ENCODE peak calls at places on chromosome 20, in five cellular contexts. M, U, R, P and A are unnamed samples.

GRCh38 chr20:33730946-33731692 is 677 bp upstream of the ZNF341 start:
- DNase-seq in M (no peak), U (peak), R (no peak), P (no peak), A (no peak)

GRCh38 chr20:47662483-47663353 is 122.6 kb downstream of the SULF2 start:
- DNase-seq in M (peak), U (no peak), R (no peak), P (no peak), A (no peak)

GRCh38 chr20:5504061-5504739 is 187.4 kb upstream of the PROKR2 start:
- DNase-seq in M (peak), U (no peak), R (peak), P (peak), A (peak)

GRCh38 chr20:23954008-23954745 is 34.4 kb downstream of the GGTLC1 start:
- DNase-seq in M (no peak), U (no peak), R (no peak), P (no peak), A (no peak)

GRCh38 chr20:63829943-63830820 is 882 bp downstream of the ZBTB46 start:
- DNase-seq in M (no peak), U (peak), R (no peak), P (no peak), A (no peak)

GRCh38 chr20:35870541-35871307 is 83.6 kb downstream of the SCAND1 start:
- DNase-seq in M (no peak), U (no peak), R (no peak), P (no peak), A (peak)

GRCh38 chr20:5919634-5920544 is 30.4 kb downstream of the TRMT6 start:
- DNase-seq in M (peak), U (no peak), R (no peak), P (no peak), A (peak)

GRCh38 chr20:53738945-53739798 is 145.5 kb upstream of the ZNF217 start:
- DNase-seq in M (no peak), U (no peak), R (no peak), P (no peak), A (peak)

GRCh38 chr20:33851842-33852466 is 40.8 kb downstream of the CHMP4B start:
- DNase-seq in M (no peak), U (no peak), R (no peak), P (no peak), A (no peak)

GRCh38 chr20:1848378-1848777 is 46.8 kb upstream of the SIRPA start:
- DNase-seq in M (no peak), U (no peak), R (no peak), P (no peak), A (no peak)

GRCh38 chr20:44959082-44959895 is 908 bp downstream of the TOMM34 start:
- DNase-seq in M (peak), U (peak), R (peak), P (peak), A (peak)

DNA sequence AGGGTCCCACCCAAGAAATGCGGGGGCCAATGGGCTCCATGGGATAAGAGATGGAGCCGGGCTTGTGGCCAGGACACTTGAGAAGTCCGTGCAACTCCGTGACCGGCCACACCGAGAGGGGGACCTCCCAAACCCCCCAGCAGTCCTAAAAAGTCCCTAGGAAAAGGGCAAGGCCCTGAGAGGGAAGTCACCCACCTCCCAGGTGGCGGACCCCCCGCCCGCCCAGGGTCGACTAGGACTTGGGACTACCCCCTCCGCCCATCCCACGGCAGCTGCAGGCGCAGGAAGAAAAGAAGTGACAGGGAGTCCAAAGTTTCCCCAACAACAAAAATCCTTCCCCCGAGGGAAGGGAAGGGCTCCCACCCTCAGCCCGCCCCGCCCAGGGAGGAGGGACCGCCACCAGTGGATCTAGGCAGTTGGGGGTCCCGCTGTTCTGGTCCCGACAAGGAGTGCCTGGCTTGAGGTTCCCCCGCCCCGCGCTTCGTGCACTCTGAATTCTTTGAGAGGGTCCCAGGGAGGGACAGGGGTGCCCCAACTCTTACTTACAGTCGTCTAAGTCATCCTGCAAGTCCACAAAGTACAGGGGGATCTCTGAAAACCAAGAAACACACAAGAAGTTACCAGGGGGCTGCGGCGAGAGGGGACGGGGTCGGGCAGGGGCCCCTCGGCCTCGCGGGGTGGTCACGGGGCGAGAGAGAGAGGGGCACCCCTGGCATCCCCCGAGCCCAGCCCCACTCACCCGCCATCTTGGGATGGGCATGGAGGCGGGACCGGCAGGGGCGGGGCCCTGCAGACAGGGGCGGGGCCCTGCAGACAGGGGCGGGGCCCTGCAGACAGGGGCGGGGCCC is 611 bp upstream of the RAB22A start:
- DNase-seq in M (peak), U (peak), R (peak), P (peak), A (peak)
- H3K4me3 ChIP-seq in M (peak), U (peak), R (peak), P (peak), A (peak)

DNA sequence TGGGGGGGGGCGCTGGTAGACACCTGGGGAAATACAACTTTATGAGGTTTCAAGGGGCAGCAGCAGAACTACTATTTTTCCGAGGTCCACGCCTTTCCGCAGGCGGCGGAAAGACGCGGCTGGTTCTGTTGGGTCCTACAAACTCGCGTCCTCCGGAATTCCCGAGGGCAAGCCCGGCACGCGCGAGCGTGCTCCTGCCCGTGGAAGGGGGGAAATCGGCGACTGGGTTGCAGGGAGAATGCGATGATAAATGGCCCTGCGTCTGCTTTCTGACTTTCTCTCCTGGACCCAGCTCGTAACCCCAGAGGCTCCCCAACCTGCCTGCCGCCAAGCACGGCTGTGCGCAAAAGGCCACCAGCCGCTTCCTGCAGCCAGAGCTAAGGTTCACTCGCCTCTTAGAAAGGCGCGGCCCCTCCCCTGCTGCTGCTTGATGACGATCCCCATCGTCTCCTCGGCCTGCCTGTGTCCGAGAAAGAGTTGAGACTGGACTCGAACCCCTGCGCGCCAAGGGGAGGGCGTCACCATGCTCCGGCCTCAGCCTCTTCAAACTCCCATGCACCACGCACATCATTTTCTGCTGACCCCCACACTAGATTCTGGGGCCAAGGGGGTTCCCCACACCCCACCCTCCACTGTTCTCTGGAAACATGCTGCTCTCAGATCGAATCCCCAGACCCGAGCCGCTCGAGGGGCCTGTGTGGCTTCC is 6.7 kb downstream of the FOXA2 start:
- DNase-seq in M (no peak), U (no peak), R (no peak), P (no peak), A (no peak)
- H3K4me3 ChIP-seq in M (no peak), U (no peak), R (no peak), P (no peak), A (no peak)

GRCh38 chr20:51529758-51530157 is 12.8 kb downstream of the NFATC2 start:
- DNase-seq in M (no peak), U (peak), R (no peak), P (no peak), A (no peak)

GRCh38 chr20:51531141-51531710 is 11.3 kb downstream of the NFATC2 start:
- DNase-seq in M (no peak), U (peak), R (no peak), P (no peak), A (no peak)

GRCh38 chr20:51528263-51529026 is 14.1 kb downstream of the NFATC2 start:
- DNase-seq in M (no peak), U (peak), R (no peak), P (no peak), A (no peak)

GRCh38 chr20:51526754-51527153 is 15.8 kb downstream of the NFATC2 start:
- DNase-seq in M (no peak), U (no peak), R (no peak), P (no peak), A (no peak)

GRCh38 chr20:51529027-51529749 is 13.3 kb downstream of the NFATC2 start:
- DNase-seq in M (peak), U (peak), R (no peak), P (peak), A (peak)
- H3K4me3 ChIP-seq in M (no peak), U (peak), R (peak), P (peak), A (no peak)

DNA sequence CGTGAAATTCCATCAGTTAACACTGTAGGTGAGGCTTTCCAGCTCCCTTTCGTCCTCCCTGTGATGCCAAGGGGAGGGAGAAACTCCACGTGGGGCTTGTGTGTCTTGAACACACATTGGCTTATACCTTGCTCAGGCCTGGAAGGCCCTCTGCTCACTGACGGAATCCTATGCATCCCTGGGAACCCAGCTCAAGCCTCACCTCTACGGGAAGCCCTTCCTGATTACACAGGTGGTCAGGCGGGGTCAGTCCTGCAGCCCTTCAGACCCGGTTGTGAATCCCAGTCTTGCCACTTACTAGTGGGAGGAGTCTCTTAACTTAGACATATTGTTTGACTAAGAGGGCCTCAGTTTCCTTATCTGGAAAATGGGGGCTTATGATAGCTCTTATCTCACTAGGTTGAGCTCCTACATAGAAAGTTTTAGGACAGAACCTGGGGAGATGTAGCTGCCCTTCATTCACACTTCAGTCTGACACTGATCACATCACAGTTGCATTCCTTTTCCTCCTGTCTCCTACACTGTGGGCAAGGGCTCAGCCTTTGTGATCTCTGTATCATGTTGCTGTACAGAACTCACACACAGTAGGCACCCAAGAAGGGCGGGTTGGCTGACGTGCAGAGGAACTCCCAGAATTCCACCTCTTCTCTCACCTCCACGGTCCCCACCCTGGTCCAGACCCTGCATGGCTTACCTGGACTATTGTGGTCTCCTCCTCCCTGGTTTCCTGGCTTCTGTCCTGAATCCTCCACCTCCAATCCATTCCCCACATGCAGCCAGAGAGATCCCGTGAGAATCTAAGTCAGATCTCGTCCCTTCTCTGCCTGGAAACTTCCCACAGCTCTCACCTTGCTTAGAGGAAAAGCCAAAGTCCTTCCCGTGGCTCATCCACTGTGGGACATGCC is 129.6 kb downstream of the CEBPB start:
- DNase-seq in M (no peak), U (no peak), R (no peak), P (no peak), A (no peak)
- H3K4me3 ChIP-seq in M (peak), U (no peak), R (peak), P (peak), A (peak)

GRCh38 chr20:11337361-11338130 is 580.1 kb upstream of the BTBD3 start:
- DNase-seq in M (no peak), U (no peak), R (no peak), P (no peak), A (no peak)

GRCh38 chr20:11333634-11334033 is 584.1 kb upstream of the BTBD3 start:
- DNase-seq in M (no peak), U (no peak), R (no peak), P (no peak), A (no peak)

GRCh38 chr20:11338506-11339306 is 579.0 kb upstream of the BTBD3 start:
- DNase-seq in M (peak), U (no peak), R (no peak), P (no peak), A (peak)
- H3K4me3 ChIP-seq in M (no peak), U (no peak), R (no peak), P (no peak), A (no peak)

DNA sequence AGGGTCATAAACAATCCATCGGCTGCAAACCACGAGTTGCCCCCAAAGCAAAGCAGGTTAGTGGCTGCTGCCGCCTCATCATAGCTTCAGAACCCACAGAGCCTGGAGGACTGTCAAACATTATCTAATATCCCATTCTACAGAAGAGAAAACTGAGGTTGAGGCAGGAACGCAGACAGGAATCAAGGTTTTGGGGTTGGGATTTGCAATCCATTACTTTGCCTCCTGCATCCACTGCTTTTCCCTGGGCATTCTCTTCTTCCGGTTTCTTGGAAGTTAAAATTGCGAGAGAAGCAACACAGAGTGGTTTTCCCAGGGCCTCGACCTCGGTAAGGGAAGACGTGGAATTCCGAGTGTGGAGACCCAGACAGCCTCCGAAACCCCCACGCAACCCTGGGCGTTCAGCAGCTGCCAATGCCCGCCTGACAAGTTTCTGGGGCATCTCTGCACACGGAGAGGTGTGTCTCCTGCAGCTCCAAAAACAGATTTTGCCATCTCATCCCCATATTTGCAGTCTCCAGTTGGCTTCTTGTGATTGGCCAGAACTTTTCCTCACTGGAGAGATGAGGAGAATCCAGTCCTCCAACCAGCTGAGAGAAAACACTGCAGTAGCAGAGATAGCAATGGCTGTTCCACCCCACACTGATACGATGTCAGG is 45.5 kb upstream of the SNAP25 start:
- DNase-seq in M (no peak), U (no peak), R (no peak), P (no peak), A (no peak)
- H3K4me3 ChIP-seq in M (no peak), U (no peak), R (no peak), P (no peak), A (no peak)

DNA sequence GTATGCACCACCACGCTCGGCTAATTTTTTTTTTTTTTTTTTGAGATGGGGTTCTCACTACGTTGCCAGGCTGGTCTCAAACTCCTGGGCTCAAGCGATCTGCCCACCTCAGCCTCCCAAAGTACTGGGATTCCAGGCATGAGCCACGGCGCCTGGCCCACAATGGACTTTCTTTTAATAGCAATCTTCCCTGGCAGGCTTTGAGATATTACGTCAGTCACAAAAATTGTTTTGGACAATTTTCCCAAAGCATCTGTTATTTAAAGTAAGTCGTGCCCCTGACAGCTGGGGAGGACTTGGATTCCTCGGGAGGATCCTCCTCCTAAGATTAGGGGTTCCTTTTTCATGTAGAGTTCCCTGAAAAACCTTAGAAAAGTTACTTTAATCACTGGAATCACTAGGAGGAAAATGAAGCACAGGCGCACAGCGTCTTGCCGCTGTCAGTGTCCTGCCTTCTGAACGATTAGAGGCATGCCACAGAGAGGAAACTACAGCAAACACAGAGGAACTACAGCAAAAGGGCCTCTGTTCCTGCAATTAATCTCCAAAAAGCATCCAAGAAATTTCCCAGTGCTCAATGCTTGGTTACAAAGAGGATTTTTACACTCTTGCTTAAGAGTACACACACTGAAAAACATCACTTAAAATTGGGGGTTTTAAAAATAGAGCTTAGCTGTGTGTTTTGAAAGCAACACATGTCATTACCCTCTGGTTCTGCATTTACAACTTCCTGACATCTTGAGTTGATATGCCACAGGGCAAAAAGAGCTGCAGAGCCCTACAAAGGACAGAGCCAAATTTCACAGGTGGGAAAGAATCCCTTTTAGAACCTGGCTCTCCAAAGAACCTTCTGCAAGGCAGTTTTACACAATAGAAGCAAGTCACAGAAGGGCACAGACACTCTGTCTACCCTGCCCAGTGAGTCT is 4.5 kb downstream of the ACSS1 start:
- DNase-seq in M (peak), U (no peak), R (peak), P (peak), A (peak)
- H3K4me3 ChIP-seq in M (no peak), U (no peak), R (no peak), P (peak), A (no peak)

GRCh38 chr20:49283703-49284625 is 6.1 kb upstream of the ZNFX1 start:
- DNase-seq in M (no peak), U (no peak), R (no peak), P (no peak), A (no peak)
- H3K4me3 ChIP-seq in M (peak), U (no peak), R (no peak), P (no peak), A (peak)

DNA sequence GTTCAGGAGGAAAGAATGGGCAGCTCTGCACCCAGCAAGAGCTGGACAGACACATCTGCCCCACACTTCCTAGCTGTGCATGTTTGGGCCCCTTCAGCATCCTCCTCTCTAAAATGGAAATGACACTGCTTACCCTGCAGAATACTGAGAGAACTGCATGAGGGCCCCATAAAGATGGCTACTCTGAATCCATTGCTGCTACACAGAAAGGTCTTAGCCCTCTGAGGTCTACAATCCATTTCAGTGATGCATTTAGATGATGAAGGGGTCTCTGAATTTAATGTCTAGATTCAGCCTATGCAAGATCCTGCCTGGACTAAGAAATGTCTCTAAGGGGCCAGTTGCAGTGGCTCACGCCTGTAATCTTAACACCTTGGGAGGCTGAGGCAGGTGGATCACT is 11.3 kb downstream of the BMP7 start:
- DNase-seq in M (no peak), U (no peak), R (no peak), P (no peak), A (no peak)
- H3K4me3 ChIP-seq in M (no peak), U (no peak), R (no peak), P (no peak), A (no peak)

GRCh38 chr20:37359331-37359730 is 13.4 kb downstream of the SRC start:
- DNase-seq in M (no peak), U (no peak), R (no peak), P (no peak), A (no peak)
- H3K4me3 ChIP-seq in M (no peak), U (no peak), R (no peak), P (no peak), A (no peak)